ENCODE peak calls at places on chromosomes 6 and 20, in seven cellular contexts. M is astrocyte, A is K562, V is fibroblast of lung, R is HCT116, P is GM23248, I is GM23338. Q is an unnamed sample. For H4K20me1, the result is how much of the 10 kb centered on the place peaks cover.

GRCh38 chr20:62501801-62502495 is 26.2 kb upstream of the GATA5 start:
- DNase-seq in M (peak), A (peak), V (peak), R (no peak), P (peak), I (no peak), Q (no peak)

GRCh38 chr6:111871207-111871606 is 2.0 kb downstream of the FYN start:
- DNase-seq in M (no peak), A (peak), V (no peak), R (no peak), P (peak), I (no peak), Q (no peak)

GRCh38 chr6:69105288-69105687 is 470.2 kb downstream of the ADGRB3 start:
- DNase-seq in M (no peak), A (no peak), V (no peak), R (no peak), P (no peak), I (peak), Q (no peak)

GRCh38 chr6:147161974-147162495 is 42.2 kb upstream of the STXBP5 start:
- DNase-seq in M (peak), A (peak), V (peak), R (no peak), P (peak), I (no peak), Q (no peak)

GRCh38 chr6:85362652-85363310 is 87.1 kb upstream of the NT5E start:
- DNase-seq in M (peak), A (no peak), V (peak), R (no peak), P (peak), I (no peak), Q (no peak)

GRCh38 chr6:121395736-121396135 is 39.7 kb upstream of the GJA1 start:
- DNase-seq in M (no peak), A (no peak), V (no peak), R (no peak), P (no peak), I (no peak), Q (no peak)

GRCh38 chr20:18543932-18544331 is 23.3 kb upstream of the SMIM26 start:
- DNase-seq in M (no peak), A (no peak), V (no peak), R (no peak), P (no peak), I (no peak), Q (no peak)

GRCh38 chr6:2111162-2111677 is 134.2 kb downstream of the GMDS start:
- DNase-seq in M (peak), A (no peak), V (peak), R (peak), P (peak), I (no peak), Q (peak)

GRCh38 chr20:40197744-40198143 is 491.3 kb downstream of the MAFB start:
- DNase-seq in M (peak), A (no peak), V (peak), R (no peak), P (peak), I (no peak), Q (no peak)

GRCh38 chr20:43789593-43789992 is 62.8 kb upstream of the GTSF1L start:
- DNase-seq in M (no peak), A (no peak), V (no peak), R (no peak), P (no peak), I (no peak), Q (no peak)

GRCh38 chr20:52490715-52491430 is 299.3 kb upstream of the ZFP64 start:
- DNase-seq in M (peak), A (no peak), V (peak), R (no peak), P (peak), I (no peak), Q (peak)

GRCh38 chr6:112188906-112189305 is 65.5 kb downstream of the LAMA4 start:
- DNase-seq in M (peak), A (no peak), V (peak), R (no peak), P (peak), I (no peak), Q (no peak)

GRCh38 chr20:44552568-44552949 is 29.8 kb upstream of the PKIG start:
- DNase-seq in M (no peak), A (no peak), V (no peak), R (no peak), P (no peak), I (no peak), Q (no peak)

GRCh38 chr6:162019311-162019710 is 708.3 kb downstream of the PRKN start:
- DNase-seq in M (no peak), A (no peak), V (no peak), R (no peak), P (no peak), I (no peak), Q (no peak)

GRCh38 chr6:166439366-166440091 is 56.8 kb upstream of the MPC1 start:
- DNase-seq in M (no peak), A (no peak), V (no peak), R (no peak), P (no peak), I (no peak), Q (no peak)

GRCh38 chr6:119533603-119534279 is 184.2 kb upstream of the MAN1A1 start:
- DNase-seq in M (peak), A (no peak), V (peak), R (peak), P (peak), I (no peak), Q (peak)

GRCh38 chr20:25274891-25275812 is 27.3 kb downstream of the PYGB start:
- DNase-seq in M (no peak), A (no peak), V (no peak), R (no peak), P (no peak), I (no peak), Q (no peak)

GRCh38 chr6:115896538-115897129 is 164.1 kb downstream of the FRK start:
- DNase-seq in M (peak), A (peak), V (peak), R (peak), P (peak), I (peak), Q (no peak)

GRCh38 chr6:73942581-73942980 is 246.6 kb downstream of the CD109 start:
- DNase-seq in M (peak), A (no peak), V (peak), R (peak), P (peak), I (peak), Q (peak)

GRCh38 chr20:62874745-62875344 is 13.2 kb upstream of the TCFL5 start:
- DNase-seq in M (no peak), A (peak), V (peak), R (no peak), P (no peak), I (no peak), Q (no peak)

GRCh38 chr6:51571168-51571567 is 516.2 kb downstream of the PKHD1 start:
- DNase-seq in M (no peak), A (no peak), V (no peak), R (no peak), P (no peak), I (no peak), Q (no peak)

GRCh38 chr6:36666726-36667591 is 11.6 kb upstream of the CDKN1A start:
- DNase-seq in M (peak), A (peak), V (peak), R (peak), P (peak), I (peak), Q (peak)

GRCh38 chr6:1798965-1799325 is 189.2 kb downstream of the FOXC1 start:
- DNase-seq in M (no peak), A (no peak), V (no peak), R (no peak), P (no peak), I (no peak), Q (no peak)

GRCh38 chr6:112665815-112666214 is 318.7 kb downstream of the RFPL4B start:
- DNase-seq in M (peak), A (no peak), V (peak), R (no peak), P (peak), I (no peak), Q (no peak)

GRCh38 chr20:31674895-31675827 is 37.4 kb downstream of the COX4I2 start:
- DNase-seq in M (peak), A (peak), V (peak), R (no peak), P (peak), I (no peak), Q (peak)

GRCh38 chr20:3902446-3902845 is 13.3 kb downstream of the PANK2 start:
- DNase-seq in M (no peak), A (no peak), V (no peak), R (no peak), P (no peak), I (no peak), Q (no peak)

GRCh38 chr20:3902041-3902440 is 12.9 kb downstream of the PANK2 start:
- DNase-seq in M (no peak), A (no peak), V (no peak), R (no peak), P (no peak), I (no peak), Q (no peak)

GRCh38 chr20:3901028-3901746 is 12.0 kb downstream of the PANK2 start:
- DNase-seq in M (no peak), A (no peak), V (no peak), R (no peak), P (peak), I (no peak), Q (no peak)

GRCh38 chr20:3904224-3904623 is 15.0 kb downstream of the PANK2 start:
- DNase-seq in M (no peak), A (no peak), V (no peak), R (no peak), P (no peak), I (no peak), Q (no peak)

GRCh38 chr20:3904857-3905256 is 15.7 kb downstream of the PANK2 start:
- DNase-seq in M (no peak), A (no peak), V (no peak), R (no peak), P (no peak), I (no peak), Q (no peak)
- H4K20me1 ChIP-seq in M (half or more), A (under half), V (under half), R (under half), P (half or more), I (half or more), Q (under half)

GRCh38 chr6:157013649-157014365 is 236.6 kb downstream of the ARID1B start:
- DNase-seq in M (peak), A (no peak), V (peak), R (no peak), P (no peak), I (no peak), Q (no peak)
- H3K4me3 ChIP-seq in M (no peak), A (no peak), V (no peak), R (no peak), P (no peak), I (no peak), Q (no peak)

GRCh38 chr20:34797012-34797720 is 28.3 kb downstream of the NCOA6 start:
- DNase-seq in M (no peak), A (peak), V (no peak), R (no peak), P (no peak), I (no peak), Q (no peak)

GRCh38 chr20:34794006-34794585 is 31.4 kb downstream of the NCOA6 start:
- DNase-seq in M (no peak), A (no peak), V (no peak), R (no peak), P (no peak), I (no peak), Q (no peak)

GRCh38 chr20:34798328-34798727 is 27.1 kb downstream of the NCOA6 start:
- DNase-seq in M (no peak), A (no peak), V (no peak), R (no peak), P (no peak), I (no peak), Q (no peak)

GRCh38 chr20:34798871-34799270 is 26.6 kb downstream of the NCOA6 start:
- DNase-seq in M (no peak), A (no peak), V (no peak), R (no peak), P (no peak), I (no peak), Q (no peak)
- H4K20me1 ChIP-seq in M (half or more), A (under half), V (under half), R (under half), P (under half), I (under half), Q (under half)

DNA sequence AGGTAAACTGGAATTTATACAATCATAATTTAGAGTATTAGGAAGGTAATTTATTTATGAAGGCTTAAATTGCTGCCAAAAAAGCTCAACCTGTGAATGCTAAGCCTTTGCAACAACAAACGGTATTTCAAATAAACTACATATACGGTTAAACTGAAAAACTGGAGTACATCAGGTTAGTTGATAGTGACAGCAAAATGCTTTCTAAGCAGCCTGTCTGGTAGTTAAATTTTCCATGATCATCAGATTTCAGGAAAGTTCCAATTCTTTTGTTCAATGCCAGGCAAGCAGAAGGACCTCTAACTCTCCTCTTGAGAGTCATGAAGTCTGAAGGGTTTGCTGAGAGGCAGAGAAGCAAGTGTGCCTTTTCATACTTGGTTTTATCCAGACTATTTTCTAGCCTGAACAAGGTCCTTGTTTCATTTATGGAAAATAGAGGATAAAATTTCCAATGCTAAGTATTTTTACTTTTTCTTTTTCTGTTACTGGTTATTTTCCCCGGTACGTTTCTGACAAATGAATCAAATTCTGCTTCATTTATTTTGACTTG is 4.5 kb downstream of the FLRT3 start:
- DNase-seq in M (no peak), A (no peak), V (no peak), R (no peak), P (no peak), I (no peak), Q (no peak)
- H3K4me3 ChIP-seq in M (no peak), A (no peak), V (peak), R (no peak), P (no peak), I (no peak), Q (peak)

GRCh38 chr6:133244502-133244901 is 3.3 kb downstream of the EYA4 start:
- DNase-seq in M (no peak), A (no peak), V (no peak), R (no peak), P (no peak), I (no peak), Q (no peak)
- H4K20me1 ChIP-seq in M (under half), A (under half), V (under half), R (under half), P (under half), I (under half), Q (under half)

GRCh38 chr6:169235286-169235685 is 18.4 kb downstream of the THBS2 start:
- DNase-seq in M (no peak), A (no peak), V (no peak), R (no peak), P (no peak), I (no peak), Q (no peak)
- H3K4me3 ChIP-seq in M (no peak), A (no peak), V (no peak), R (no peak), P (no peak), I (no peak), Q (no peak)

DNA sequence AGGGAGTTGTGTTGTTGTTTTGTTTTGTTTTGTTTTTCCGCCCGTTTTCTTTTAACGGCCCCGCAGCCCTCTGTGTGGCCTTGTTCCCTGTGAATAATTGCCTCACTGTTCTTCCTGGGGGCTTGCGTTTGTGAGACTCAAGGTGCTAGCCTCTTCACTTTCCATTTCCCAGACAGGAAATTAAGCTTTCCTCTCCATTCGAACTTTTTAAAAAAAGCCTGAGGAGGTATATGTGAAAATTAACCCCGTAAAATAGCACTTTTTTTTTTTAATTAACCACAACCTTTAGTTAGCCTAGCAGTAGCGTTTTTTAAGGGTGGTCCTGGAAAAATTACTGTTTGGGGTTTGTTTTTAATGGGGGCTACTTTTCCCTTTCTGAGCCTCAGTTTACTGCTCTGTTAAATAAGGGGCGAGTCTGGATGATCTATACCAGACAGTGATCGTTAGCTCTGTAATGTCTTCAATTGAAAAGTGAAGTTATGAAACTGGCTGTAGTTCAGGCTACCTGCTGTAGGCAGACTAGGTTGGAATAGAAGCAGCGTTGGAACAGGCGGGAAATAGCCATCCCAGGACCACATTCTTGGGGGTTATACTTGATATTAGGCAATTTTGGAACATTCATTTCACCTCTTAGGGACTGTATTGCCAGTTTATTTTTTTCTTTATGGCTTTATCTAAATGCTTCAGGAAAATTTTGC is 1.7 kb downstream of the STX16 start:
- DNase-seq in M (no peak), A (peak), V (peak), R (no peak), P (peak), I (no peak), Q (no peak)
- H4K20me1 ChIP-seq in M (under half), A (under half), V (under half), R (under half), P (under half), I (under half), Q (under half)

GRCh38 chr6:27758471-27758870 is 153.7 kb downstream of the OR2B2 start:
- DNase-seq in M (no peak), A (peak), V (no peak), R (no peak), P (no peak), I (peak), Q (no peak)
- H3K4me3 ChIP-seq in M (no peak), A (no peak), V (no peak), R (no peak), P (no peak), I (peak), Q (no peak)

Q was measured in keratinocyte.